ENCODE peak calls at places on chromosome 6, in eight cellular contexts. One of them, this sample, is unnamed.

GRCh38 chr6:85111481-85112001 is 338.3 kb upstream of the NT5E start:
- DNase-seq in WTC11: peak
- DNase-seq in tibial nerve: no peak
- DNase-seq in heart left ventricle: peak
- DNase-seq in epithelial cell of proximal tubule: no peak
- DNase-seq in PC-3: no peak
- DNase-seq in osteoblast: peak
- DNase-seq in body of pancreas: no peak
- DNase-seq in this sample: no peak

GRCh38 chr6:71107935-71108420 is 151.1 kb upstream of the B3GAT2 start:
- DNase-seq in WTC11: no peak
- DNase-seq in tibial nerve: no peak
- DNase-seq in heart left ventricle: peak
- DNase-seq in epithelial cell of proximal tubule: peak
- DNase-seq in PC-3: no peak
- DNase-seq in osteoblast: peak
- DNase-seq in body of pancreas: no peak
- DNase-seq in this sample: peak

GRCh38 chr6:154840363-154840762 is 107.1 kb downstream of the SCAF8 start:
- DNase-seq in WTC11: no peak
- DNase-seq in tibial nerve: no peak
- DNase-seq in heart left ventricle: no peak
- DNase-seq in epithelial cell of proximal tubule: no peak
- DNase-seq in PC-3: no peak
- DNase-seq in osteoblast: no peak
- DNase-seq in body of pancreas: no peak
- DNase-seq in this sample: no peak

GRCh38 chr6:101080597-101080996 is 199.5 kb upstream of the ASCC3 start:
- DNase-seq in WTC11: no peak
- DNase-seq in tibial nerve: no peak
- DNase-seq in heart left ventricle: no peak
- DNase-seq in epithelial cell of proximal tubule: no peak
- DNase-seq in PC-3: peak
- DNase-seq in osteoblast: no peak
- DNase-seq in body of pancreas: no peak
- DNase-seq in this sample: peak

GRCh38 chr6:70221025-70221714 is 81.7 kb downstream of the COL9A1 start:
- DNase-seq in WTC11: no peak
- DNase-seq in tibial nerve: no peak
- DNase-seq in heart left ventricle: no peak
- DNase-seq in epithelial cell of proximal tubule: peak
- DNase-seq in PC-3: peak
- DNase-seq in osteoblast: peak
- DNase-seq in body of pancreas: peak
- DNase-seq in this sample: peak

GRCh38 chr6:139433647-139434419 is 59.4 kb upstream of the CITED2 start:
- DNase-seq in WTC11: no peak
- DNase-seq in tibial nerve: no peak
- DNase-seq in heart left ventricle: no peak
- DNase-seq in epithelial cell of proximal tubule: no peak
- DNase-seq in PC-3: peak
- DNase-seq in osteoblast: no peak
- DNase-seq in body of pancreas: no peak
- DNase-seq in this sample: no peak

GRCh38 chr6:51514396-51515051 is 572.9 kb downstream of the PKHD1 start:
- DNase-seq in WTC11: no peak
- DNase-seq in tibial nerve: no peak
- DNase-seq in heart left ventricle: no peak
- DNase-seq in epithelial cell of proximal tubule: peak
- DNase-seq in PC-3: no peak
- DNase-seq in osteoblast: no peak
- DNase-seq in body of pancreas: no peak
- DNase-seq in this sample: peak

GRCh38 chr6:116170358-116171057 is 44.6 kb upstream of the COL10A1 start:
- DNase-seq in WTC11: no peak
- DNase-seq in tibial nerve: no peak
- DNase-seq in heart left ventricle: no peak
- DNase-seq in epithelial cell of proximal tubule: no peak
- DNase-seq in PC-3: peak
- DNase-seq in osteoblast: no peak
- DNase-seq in body of pancreas: no peak
- DNase-seq in this sample: no peak

GRCh38 chr6:162478191-162478642 is 249.3 kb downstream of the PRKN start:
- DNase-seq in WTC11: no peak
- DNase-seq in tibial nerve: no peak
- DNase-seq in heart left ventricle: no peak
- DNase-seq in epithelial cell of proximal tubule: peak
- DNase-seq in PC-3: no peak
- DNase-seq in osteoblast: no peak
- DNase-seq in body of pancreas: no peak
- DNase-seq in this sample: no peak

GRCh38 chr6:112979830-112980229 is 632.7 kb downstream of the RFPL4B start:
- DNase-seq in WTC11: no peak
- DNase-seq in tibial nerve: no peak
- DNase-seq in heart left ventricle: peak
- DNase-seq in epithelial cell of proximal tubule: peak
- DNase-seq in PC-3: peak
- DNase-seq in osteoblast: no peak
- DNase-seq in body of pancreas: no peak
- DNase-seq in this sample: peak

GRCh38 chr6:32047855-32048766 is 9.9 kb downstream of the CYP21A2 start:
- DNase-seq in WTC11: peak
- DNase-seq in tibial nerve: peak
- DNase-seq in heart left ventricle: peak
- DNase-seq in epithelial cell of proximal tubule: no peak
- DNase-seq in PC-3: peak
- DNase-seq in osteoblast: peak
- DNase-seq in body of pancreas: peak
- DNase-seq in this sample: peak

GRCh38 chr6:21327326-21328140 is 266.0 kb upstream of the SOX4 start:
- DNase-seq in WTC11: peak
- DNase-seq in tibial nerve: no peak
- DNase-seq in heart left ventricle: no peak
- DNase-seq in epithelial cell of proximal tubule: no peak
- DNase-seq in PC-3: no peak
- DNase-seq in osteoblast: no peak
- DNase-seq in body of pancreas: no peak
- DNase-seq in this sample: no peak

GRCh38 chr6:136464874-136465273 is 85.3 kb downstream of the MAP7 start:
- DNase-seq in WTC11: no peak
- DNase-seq in tibial nerve: no peak
- DNase-seq in heart left ventricle: no peak
- DNase-seq in epithelial cell of proximal tubule: no peak
- DNase-seq in PC-3: no peak
- DNase-seq in osteoblast: no peak
- DNase-seq in body of pancreas: no peak
- DNase-seq in this sample: no peak

GRCh38 chr6:82247634-82248232 is at the start of gene IBTK:
- DNase-seq in WTC11: peak
- DNase-seq in tibial nerve: peak
- DNase-seq in heart left ventricle: peak
- DNase-seq in epithelial cell of proximal tubule: peak
- DNase-seq in PC-3: peak
- DNase-seq in osteoblast: peak
- DNase-seq in body of pancreas: peak
- DNase-seq in this sample: peak

GRCh38 chr6:100281471-100281878 is 183.2 kb downstream of the SIM1 start:
- DNase-seq in WTC11: peak
- DNase-seq in tibial nerve: no peak
- DNase-seq in heart left ventricle: no peak
- DNase-seq in epithelial cell of proximal tubule: no peak
- DNase-seq in PC-3: no peak
- DNase-seq in osteoblast: no peak
- DNase-seq in body of pancreas: no peak
- DNase-seq in this sample: no peak

GRCh38 chr6:34150766-34151165 is 4.9 kb upstream of the GRM4 start:
- DNase-seq in WTC11: peak
- DNase-seq in tibial nerve: no peak
- DNase-seq in heart left ventricle: no peak
- DNase-seq in epithelial cell of proximal tubule: no peak
- DNase-seq in PC-3: no peak
- DNase-seq in osteoblast: peak
- DNase-seq in body of pancreas: no peak
- DNase-seq in this sample: no peak

GRCh38 chr6:4889701-4890100 is 113.5 kb downstream of the CDYL start:
- DNase-seq in WTC11: no peak
- DNase-seq in tibial nerve: no peak
- DNase-seq in heart left ventricle: peak
- DNase-seq in epithelial cell of proximal tubule: no peak
- DNase-seq in PC-3: no peak
- DNase-seq in osteoblast: peak
- DNase-seq in body of pancreas: no peak
- DNase-seq in this sample: no peak
- TF ChIP-seq CTCF in WTC11: no peak
- TF ChIP-seq CTCF in tibial nerve: no peak
- TF ChIP-seq CTCF in heart left ventricle: no peak
- TF ChIP-seq CTCF in epithelial cell of proximal tubule: no peak
- TF ChIP-seq CTCF in PC-3: no peak
- TF ChIP-seq CTCF in osteoblast: no peak
- TF ChIP-seq CTCF in body of pancreas: no peak
- TF ChIP-seq CTCF in this sample: no peak

DNA sequence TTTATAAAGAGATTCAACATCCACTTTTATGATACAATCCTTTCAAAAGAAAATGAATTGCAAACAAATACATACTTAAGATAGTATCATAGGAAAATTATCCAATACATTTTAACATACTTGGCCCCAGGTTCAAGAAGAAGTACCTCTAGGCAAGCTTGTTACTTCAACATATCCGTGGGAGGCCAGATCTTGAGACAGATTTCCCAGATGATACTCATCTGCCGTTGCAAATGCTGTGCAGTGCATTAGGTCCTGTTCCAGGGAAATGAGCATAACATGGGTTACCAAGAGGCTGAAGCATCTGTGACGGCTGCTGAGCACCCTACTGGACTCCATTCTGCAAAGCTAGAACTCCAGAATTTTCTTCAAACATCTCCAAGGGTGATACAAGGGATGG is 15.6 kb downstream of the RMND1 start:
- DNase-seq in WTC11: no peak
- DNase-seq in tibial nerve: no peak
- DNase-seq in heart left ventricle: no peak
- DNase-seq in epithelial cell of proximal tubule: no peak
- DNase-seq in PC-3: no peak
- DNase-seq in osteoblast: no peak
- DNase-seq in body of pancreas: no peak
- DNase-seq in this sample: no peak
- TF ChIP-seq CTCF in WTC11: no peak
- TF ChIP-seq CTCF in tibial nerve: no peak
- TF ChIP-seq CTCF in heart left ventricle: no peak
- TF ChIP-seq CTCF in epithelial cell of proximal tubule: no peak
- TF ChIP-seq CTCF in PC-3: no peak
- TF ChIP-seq CTCF in osteoblast: no peak
- TF ChIP-seq CTCF in body of pancreas: no peak
- TF ChIP-seq CTCF in this sample: no peak

DNA sequence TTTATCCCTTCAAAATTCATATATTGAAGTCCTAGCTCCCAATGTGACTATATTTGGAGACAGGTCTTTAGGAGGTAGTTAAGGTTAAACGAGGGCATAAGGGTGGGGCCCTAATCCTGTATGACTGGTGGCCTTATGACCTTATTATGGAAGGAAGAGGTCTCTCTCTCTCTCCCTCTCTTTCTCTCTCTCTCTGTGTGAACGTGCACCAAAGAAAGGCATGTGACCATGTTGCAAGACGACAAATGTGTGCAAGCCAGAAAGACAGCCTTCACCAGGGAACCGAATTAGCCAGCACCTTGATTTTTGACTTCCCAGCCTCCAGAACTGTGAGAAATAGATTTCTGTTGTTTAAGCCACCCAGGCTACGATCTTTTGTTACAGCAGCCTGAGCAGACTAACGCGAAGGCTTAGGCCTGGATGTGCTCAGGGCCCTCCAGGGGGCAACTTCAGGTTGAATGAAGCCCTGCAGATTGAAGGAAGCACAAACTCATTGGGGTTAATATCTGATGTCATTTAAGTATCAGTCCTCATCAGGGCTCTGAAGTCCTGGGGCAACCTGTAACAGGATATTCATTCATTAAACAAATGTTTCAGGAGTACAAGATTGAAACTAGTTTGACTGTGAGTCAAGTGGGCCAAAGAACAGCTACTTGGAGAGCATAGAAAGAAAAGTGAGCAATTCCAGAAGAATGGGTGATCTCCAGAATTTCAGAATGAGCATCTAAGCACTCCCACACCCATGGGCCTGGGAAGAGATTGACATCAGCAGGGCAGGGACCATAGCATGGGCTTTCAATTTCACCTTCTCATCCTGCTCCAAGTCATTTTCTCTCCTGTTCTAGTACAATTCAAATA is 157.4 kb upstream of the TNFAIP3 start:
- DNase-seq in WTC11: no peak
- DNase-seq in tibial nerve: no peak
- DNase-seq in heart left ventricle: no peak
- DNase-seq in epithelial cell of proximal tubule: no peak
- DNase-seq in PC-3: peak
- DNase-seq in osteoblast: peak
- DNase-seq in body of pancreas: no peak
- DNase-seq in this sample: no peak
- TF ChIP-seq CTCF in WTC11: no peak
- TF ChIP-seq CTCF in tibial nerve: no peak
- TF ChIP-seq CTCF in heart left ventricle: no peak
- TF ChIP-seq CTCF in epithelial cell of proximal tubule: no peak
- TF ChIP-seq CTCF in PC-3: peak
- TF ChIP-seq CTCF in osteoblast: no peak
- TF ChIP-seq CTCF in body of pancreas: no peak
- TF ChIP-seq CTCF in this sample: no peak

GRCh38 chr6:131910219-131910589 is 41.0 kb downstream of the CCN2 start:
- DNase-seq in WTC11: no peak
- DNase-seq in tibial nerve: no peak
- DNase-seq in heart left ventricle: no peak
- DNase-seq in epithelial cell of proximal tubule: no peak
- DNase-seq in PC-3: no peak
- DNase-seq in osteoblast: no peak
- DNase-seq in body of pancreas: no peak
- DNase-seq in this sample: no peak
- TF ChIP-seq CTCF in WTC11: peak
- TF ChIP-seq CTCF in tibial nerve: no peak
- TF ChIP-seq CTCF in heart left ventricle: no peak
- TF ChIP-seq CTCF in epithelial cell of proximal tubule: no peak
- TF ChIP-seq CTCF in PC-3: no peak
- TF ChIP-seq CTCF in osteoblast: peak
- TF ChIP-seq CTCF in body of pancreas: no peak
- TF ChIP-seq CTCF in this sample: no peak

DNA sequence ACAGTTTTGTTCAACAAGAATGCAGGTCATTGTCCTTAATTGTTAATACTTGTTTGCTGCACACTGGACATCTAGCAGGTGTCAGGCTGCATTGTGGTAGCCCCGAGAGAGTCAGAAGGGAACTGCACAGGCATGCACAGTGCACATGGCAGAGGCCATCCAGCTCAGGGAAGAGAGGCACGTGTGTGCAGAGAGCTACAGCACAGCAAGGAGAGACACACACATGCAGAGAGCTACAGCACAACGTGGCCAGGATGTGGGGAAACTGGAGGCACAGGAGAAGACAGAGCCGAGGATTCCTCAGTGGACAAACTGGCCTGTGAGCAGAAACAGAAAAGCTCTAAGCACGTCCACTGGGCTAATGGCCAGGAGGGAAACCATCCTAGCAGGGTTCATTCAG is 272.0 kb downstream of the SMOC2 start:
- DNase-seq in WTC11: no peak
- DNase-seq in tibial nerve: no peak
- DNase-seq in heart left ventricle: no peak
- DNase-seq in epithelial cell of proximal tubule: no peak
- DNase-seq in PC-3: no peak
- DNase-seq in osteoblast: no peak
- DNase-seq in body of pancreas: no peak
- DNase-seq in this sample: no peak
- TF ChIP-seq CTCF in WTC11: no peak
- TF ChIP-seq CTCF in tibial nerve: no peak
- TF ChIP-seq CTCF in heart left ventricle: no peak
- TF ChIP-seq CTCF in epithelial cell of proximal tubule: no peak
- TF ChIP-seq CTCF in PC-3: no peak
- TF ChIP-seq CTCF in osteoblast: no peak
- TF ChIP-seq CTCF in body of pancreas: no peak
- TF ChIP-seq CTCF in this sample: no peak